ENCODE peak calls at places on chromosome 18, in six cellular contexts. N, V, G, P, D and C are unnamed samples.
A peak's percentile ranks its signal among the peaks of the same experiment; 100 is the strongest.

GRCh38 chr18:39415471-39415870 is 1849.9 kb upstream of the CELF4 start:
- DNase-seq in N (no peak), V (no peak), G (no peak), P (no peak), D (no peak), C (no peak)

GRCh38 chr18:48607049-48607984 is 68.5 kb downstream of the CTIF start:
- DNase-seq in N (peak; percentile 81), V (peak; percentile 51), G (peak; percentile 94), P (peak; percentile 15), D (peak; percentile 67), C (no peak)

GRCh38 chr18:43888601-43889000 is 611.3 kb upstream of the SYT4 start:
- DNase-seq in N (no peak), V (no peak), G (no peak), P (no peak), D (no peak), C (no peak)

GRCh38 chr18:7635948-7636347 is 68.8 kb downstream of the PTPRM start:
- DNase-seq in N (no peak), V (no peak), G (no peak), P (no peak), D (no peak), C (no peak)

GRCh38 chr18:44700652-44701051 is 20.0 kb downstream of the SETBP1 start:
- DNase-seq in N (peak; percentile 33), V (peak; percentile 48), G (no peak), P (peak; percentile 33), D (no peak), C (no peak)

GRCh38 chr18:39168723-39169122 is 1603.1 kb upstream of the CELF4 start:
- DNase-seq in N (no peak), V (no peak), G (no peak), P (no peak), D (no peak), C (no peak)

GRCh38 chr18:13425357-13426095 is 207.0 kb downstream of the LDLRAD4 start:
- DNase-seq in N (no peak), V (no peak), G (no peak), P (no peak), D (no peak), C (no peak)

GRCh38 chr18:46262856-46263255 is 158.7 kb downstream of the HAUS1 start:
- DNase-seq in N (no peak), V (no peak), G (no peak), P (no peak), D (no peak), C (no peak)

GRCh38 chr18:79400091-79400590 is 4.4 kb downstream of the NFATC1 start:
- DNase-seq in N (no peak), V (peak; percentile 78), G (no peak), P (peak; percentile 79), D (no peak), C (no peak)

GRCh38 chr18:61531182-61531581 is 198.0 kb downstream of the CDH20 start:
- DNase-seq in N (peak; percentile 30), V (no peak), G (no peak), P (no peak), D (no peak), C (no peak)

GRCh38 chr18:57518533-57518932 is 68.0 kb downstream of the FECH start:
- DNase-seq in N (no peak), V (no peak), G (no peak), P (no peak), D (no peak), C (no peak)

GRCh38 chr18:2905802-2906521 is 59.2 kb downstream of the EMILIN2 start:
- DNase-seq in N (no peak), V (peak; percentile 63), G (no peak), P (no peak), D (no peak), C (peak; percentile 24)

GRCh38 chr18:42053188-42053781 is 98.3 kb downstream of the PIK3C3 start:
- DNase-seq in N (peak; percentile 29), V (peak; percentile 41), G (peak; percentile 38), P (peak; percentile 27), D (peak; percentile 14), C (peak; percentile 61)

GRCh38 chr18:61589724-61590065 is 256.5 kb downstream of the CDH20 start:
- DNase-seq in N (peak; percentile 64), V (no peak), G (peak; percentile 74), P (no peak), D (peak; percentile 77), C (no peak)

GRCh38 chr18:79043288-79043687 is 25.9 kb upstream of the ATP9B start:
- DNase-seq in N (no peak), V (no peak), G (no peak), P (no peak), D (no peak), C (no peak)

GRCh38 chr18:48930926-48931325 is 19.8 kb downstream of the SMAD7 start:
- DNase-seq in N (no peak), V (peak; percentile 14), G (no peak), P (no peak), D (no peak), C (no peak)

GRCh38 chr18:46809145-46809544 is 52.3 kb upstream of the ST8SIA5 start:
- DNase-seq in N (no peak), V (no peak), G (no peak), P (no peak), D (no peak), C (no peak)

GRCh38 chr18:55427951-55428350 is 160.0 kb downstream of the TCF4 start:
- DNase-seq in N (no peak), V (no peak), G (no peak), P (no peak), D (no peak), C (no peak)

GRCh38 chr18:22346342-22346967 is 71.3 kb downstream of the CTAGE1 start:
- DNase-seq in N (peak; percentile 78), V (peak; percentile 85), G (peak; percentile 55), P (peak; percentile 55), D (no peak), C (peak; percentile 39)

GRCh38 chr18:41378628-41379027 is 576.4 kb upstream of the PIK3C3 start:
- DNase-seq in N (peak; percentile 31), V (no peak), G (peak; percentile 70), P (no peak), D (no peak), C (no peak)

GRCh38 chr18:3624818-3625716 is 175.1 kb downstream of the TGIF1 start:
- DNase-seq in N (peak; percentile 96), V (no peak), G (peak; percentile 90), P (no peak), D (peak; percentile 93), C (no peak)

DNA sequence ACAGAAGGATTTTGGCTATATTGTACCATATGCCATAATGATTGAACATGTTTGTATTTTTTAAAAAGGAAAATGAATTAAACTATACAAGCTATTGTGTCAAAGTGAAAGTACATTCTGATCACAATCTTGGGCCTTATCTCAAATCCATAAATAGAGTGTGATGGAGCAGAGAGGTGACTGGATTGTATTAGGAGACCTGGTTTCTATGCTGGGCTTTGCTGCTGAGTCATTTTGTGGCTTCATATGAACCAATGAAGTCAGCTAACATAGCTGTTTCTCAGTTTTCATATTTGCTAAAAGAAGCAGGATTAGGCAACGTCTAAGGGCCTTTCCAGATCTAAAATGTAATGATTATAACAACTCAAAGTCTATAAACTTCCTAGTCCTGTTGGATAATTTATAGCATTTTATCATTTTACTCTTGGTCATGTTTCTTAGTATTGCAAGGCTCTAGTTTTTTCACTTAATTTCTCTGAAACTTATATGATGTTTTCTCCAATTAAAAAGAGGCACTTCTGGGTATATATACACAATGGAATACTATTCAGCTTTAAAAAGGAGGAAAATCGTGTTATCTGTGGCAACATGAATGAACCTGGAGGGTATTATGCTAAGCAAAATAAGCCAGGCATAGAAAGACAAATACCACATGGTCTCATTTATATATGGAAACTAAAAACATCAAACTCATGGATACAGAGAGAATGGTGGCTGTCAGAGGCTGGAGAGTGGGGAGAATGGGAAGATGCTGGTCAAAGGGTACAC is 112.3 kb downstream of the MEP1B start:
- DNase-seq in N (peak; percentile 93), V (no peak), G (peak; percentile 68), P (no peak), D (peak; percentile 68), C (no peak)
- H3K4me3 ChIP-seq in N (no peak overlapping the region), V (no peak overlapping the region), G (no peak overlapping the region), P (no peak overlapping the region), D (no peak overlapping the region), C (no peak overlapping the region)

GRCh38 chr18:76405761-76406356 is 89.2 kb downstream of the ZNF516 start:
- DNase-seq in N (peak; percentile 57), V (peak; percentile 79), G (no peak), P (peak; percentile 52), D (no peak), C (no peak)
- H3K4me3 ChIP-seq in N (no peak overlapping the region), V (no peak overlapping the region), G (no peak overlapping the region), P (no peak overlapping the region), D (no peak overlapping the region), C (no peak overlapping the region)

DNA sequence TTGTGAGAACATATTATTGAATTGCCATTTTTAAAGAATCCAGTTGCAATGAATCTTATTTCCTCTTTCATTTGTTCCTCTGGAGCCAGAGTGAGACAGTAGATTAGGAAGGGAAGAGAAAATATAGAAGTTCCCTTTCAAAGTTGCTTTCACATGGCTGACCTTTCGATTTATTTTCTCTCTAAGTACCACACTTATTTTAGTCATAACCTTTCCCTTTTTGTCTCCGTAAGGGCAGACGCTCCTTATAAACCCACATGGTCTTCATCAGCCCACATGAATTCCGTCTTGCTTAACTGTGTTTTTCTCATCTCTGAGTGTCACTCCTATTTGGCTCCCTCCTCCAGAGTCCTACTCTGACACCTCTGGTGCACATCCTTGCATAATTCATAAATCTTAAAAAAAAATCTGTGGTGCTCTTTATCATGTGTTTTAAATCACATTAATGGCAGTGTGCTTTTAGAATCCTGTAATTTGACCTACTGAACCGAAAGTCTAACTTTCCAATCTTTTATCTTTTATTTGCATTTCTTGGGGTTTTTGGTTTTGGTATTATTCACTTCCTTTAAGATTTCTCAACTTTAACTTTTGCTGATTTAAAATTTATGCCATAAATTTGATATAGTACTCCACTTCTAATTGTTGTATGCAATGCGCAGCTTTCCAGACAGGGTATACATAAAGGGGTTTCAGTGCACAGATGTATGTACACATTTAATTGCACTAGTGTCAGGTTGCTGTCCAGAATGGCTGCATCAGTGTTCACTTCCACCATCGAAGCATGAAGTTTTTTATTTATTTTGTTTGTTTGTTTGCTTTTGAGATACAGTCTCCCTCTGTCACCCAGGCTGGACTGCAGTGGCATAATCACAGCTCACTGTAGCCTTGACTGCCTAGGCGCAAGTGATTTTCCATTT is 38.6 kb upstream of the ZNF396 start:
- DNase-seq in N (peak; percentile 37), V (no peak), G (no peak), P (no peak), D (no peak), C (no peak)
- H3K4me3 ChIP-seq in N (no peak overlapping the region), V (no peak overlapping the region), G (no peak overlapping the region), P (no peak overlapping the region), D (no peak overlapping the region), C (no peak overlapping the region)

GRCh38 chr18:5890261-5890605 is 5.1 kb downstream of the TMEM200C start:
- DNase-seq in N (no peak), V (no peak), G (no peak), P (no peak), D (no peak), C (no peak)
- H3K4me3 ChIP-seq in N (no peak overlapping the region), V (peak overlapping the region; percentile 34), G (no peak overlapping the region), P (peak overlapping the region; percentile 25), D (no peak overlapping the region), C (no peak overlapping the region)

GRCh38 chr18:23992941-23993280 is 21.6 kb upstream of the TTC39C start:
- DNase-seq in N (no peak), V (no peak), G (no peak), P (no peak), D (no peak), C (no peak)
- H3K4me3 ChIP-seq in N (no peak overlapping the region), V (no peak overlapping the region), G (no peak overlapping the region), P (no peak overlapping the region), D (no peak overlapping the region), C (no peak overlapping the region)